ENCODE peak calls at places on chromosomes 12 and 14, in five cellular contexts. One of them, this sample, is unnamed. For H3K4me1, the result is how much of the 10 kb centered on the place peaks cover.

GRCh38 chr12:81644503-81644902 is 114.6 kb downstream of the PPFIA2 start:
- DNase-seq in sigmoid colon: no peak
- DNase-seq in IMR-90: peak
- DNase-seq in psoas muscle: no peak
- DNase-seq in GM23338: peak
- DNase-seq in this sample: no peak

GRCh38 chr12:55823419-55823818 is 5.6 kb downstream of the ORMDL2 start:
- DNase-seq in sigmoid colon: no peak
- DNase-seq in IMR-90: no peak
- DNase-seq in psoas muscle: no peak
- DNase-seq in GM23338: no peak
- DNase-seq in this sample: no peak

GRCh38 chr12:133215724-133216123 is 20.0 kb downstream of the ANHX start:
- DNase-seq in sigmoid colon: no peak
- DNase-seq in IMR-90: no peak
- DNase-seq in psoas muscle: no peak
- DNase-seq in GM23338: no peak
- DNase-seq in this sample: peak

GRCh38 chr14:70822706-70823185 is 13.4 kb upstream of the MAP3K9 start:
- DNase-seq in sigmoid colon: no peak
- DNase-seq in IMR-90: peak
- DNase-seq in psoas muscle: no peak
- DNase-seq in GM23338: peak
- DNase-seq in this sample: peak

GRCh38 chr12:107318804-107319535 is 225.6 kb upstream of the CRY1 start:
- DNase-seq in sigmoid colon: no peak
- DNase-seq in IMR-90: peak
- DNase-seq in psoas muscle: peak
- DNase-seq in GM23338: peak
- DNase-seq in this sample: no peak

GRCh38 chr12:91574391-91574790 is 391.8 kb upstream of the DCN start:
- DNase-seq in sigmoid colon: no peak
- DNase-seq in IMR-90: no peak
- DNase-seq in psoas muscle: no peak
- DNase-seq in GM23338: no peak
- DNase-seq in this sample: no peak

GRCh38 chr12:99619389-99620158 is 28.0 kb upstream of the GARIN6 start:
- DNase-seq in sigmoid colon: no peak
- DNase-seq in IMR-90: peak
- DNase-seq in psoas muscle: no peak
- DNase-seq in GM23338: peak
- DNase-seq in this sample: no peak

GRCh38 chr14:53408175-53408879 is 255.2 kb upstream of the DDHD1 start:
- DNase-seq in sigmoid colon: no peak
- DNase-seq in IMR-90: no peak
- DNase-seq in psoas muscle: no peak
- DNase-seq in GM23338: no peak
- DNase-seq in this sample: no peak

GRCh38 chr12:56161677-56162351 is 3.7 kb downstream of the MYL6 start:
- DNase-seq in sigmoid colon: peak
- DNase-seq in IMR-90: no peak
- DNase-seq in psoas muscle: no peak
- DNase-seq in GM23338: peak
- DNase-seq in this sample: no peak

GRCh38 chr12:46556105-46556559 is 183.6 kb upstream of the SLC38A2 start:
- DNase-seq in sigmoid colon: no peak
- DNase-seq in IMR-90: peak
- DNase-seq in psoas muscle: no peak
- DNase-seq in GM23338: no peak
- DNase-seq in this sample: no peak

GRCh38 chr12:125568306-125568705 is 503.1 kb downstream of the AACS start:
- DNase-seq in sigmoid colon: no peak
- DNase-seq in IMR-90: no peak
- DNase-seq in psoas muscle: no peak
- DNase-seq in GM23338: no peak
- DNase-seq in this sample: no peak

GRCh38 chr12:4526923-4527546 is 11.7 kb upstream of the RAD51AP1 start:
- DNase-seq in sigmoid colon: no peak
- DNase-seq in IMR-90: peak
- DNase-seq in psoas muscle: no peak
- DNase-seq in GM23338: peak
- DNase-seq in this sample: no peak

GRCh38 chr12:79347852-79348251 is 342.9 kb downstream of the PAWR start:
- DNase-seq in sigmoid colon: no peak
- DNase-seq in IMR-90: no peak
- DNase-seq in psoas muscle: no peak
- DNase-seq in GM23338: no peak
- DNase-seq in this sample: no peak

GRCh38 chr12:66251049-66251448 is 51.2 kb upstream of the HELB start:
- DNase-seq in sigmoid colon: no peak
- DNase-seq in IMR-90: no peak
- DNase-seq in psoas muscle: no peak
- DNase-seq in GM23338: no peak
- DNase-seq in this sample: no peak

GRCh38 chr12:33832900-33833299 is 189.4 kb upstream of the ALG10 start:
- DNase-seq in sigmoid colon: no peak
- DNase-seq in IMR-90: no peak
- DNase-seq in psoas muscle: no peak
- DNase-seq in GM23338: no peak
- DNase-seq in this sample: no peak

GRCh38 chr12:6778212-6778570 is 5.9 kb downstream of the LAG3 start:
- DNase-seq in sigmoid colon: peak
- DNase-seq in IMR-90: no peak
- DNase-seq in psoas muscle: peak
- DNase-seq in GM23338: peak
- DNase-seq in this sample: peak

GRCh38 chr14:55270832-55271571 is at the start of gene FBXO34:
- DNase-seq in sigmoid colon: peak
- DNase-seq in IMR-90: peak
- DNase-seq in psoas muscle: peak
- DNase-seq in GM23338: peak
- DNase-seq in this sample: peak

GRCh38 chr12:50187084-50187900 is 20.1 kb upstream of the CERS5 start:
- DNase-seq in sigmoid colon: no peak
- DNase-seq in IMR-90: peak
- DNase-seq in psoas muscle: no peak
- DNase-seq in GM23338: no peak
- DNase-seq in this sample: no peak

GRCh38 chr12:69929531-69929930 is 104.5 kb downstream of the MYRFL start:
- DNase-seq in sigmoid colon: no peak
- DNase-seq in IMR-90: peak
- DNase-seq in psoas muscle: no peak
- DNase-seq in GM23338: no peak
- DNase-seq in this sample: no peak

GRCh38 chr12:57452181-57452936 is 2.7 kb upstream of the INHBE start:
- DNase-seq in sigmoid colon: no peak
- DNase-seq in IMR-90: peak
- DNase-seq in psoas muscle: peak
- DNase-seq in GM23338: peak
- DNase-seq in this sample: no peak

GRCh38 chr14:54503476-54503875 is 6.2 kb upstream of the CGRRF1 start:
- DNase-seq in sigmoid colon: no peak
- DNase-seq in IMR-90: peak
- DNase-seq in psoas muscle: no peak
- DNase-seq in GM23338: peak
- DNase-seq in this sample: no peak

GRCh38 chr12:69698769-69699540 is at the start of gene BEST3:
- DNase-seq in sigmoid colon: no peak
- DNase-seq in IMR-90: no peak
- DNase-seq in psoas muscle: peak
- DNase-seq in GM23338: no peak
- DNase-seq in this sample: no peak

GRCh38 chr12:104357431-104357952 is 54.0 kb downstream of the EID3 start:
- DNase-seq in sigmoid colon: peak
- DNase-seq in IMR-90: peak
- DNase-seq in psoas muscle: no peak
- DNase-seq in GM23338: no peak
- DNase-seq in this sample: no peak

GRCh38 chr12:94437303-94437702 is 22.4 kb downstream of the CEP83 start:
- DNase-seq in sigmoid colon: no peak
- DNase-seq in IMR-90: no peak
- DNase-seq in psoas muscle: no peak
- DNase-seq in GM23338: no peak
- DNase-seq in this sample: no peak

GRCh38 chr12:94430304-94430703 is 29.4 kb downstream of the CEP83 start:
- DNase-seq in sigmoid colon: no peak
- DNase-seq in IMR-90: no peak
- DNase-seq in psoas muscle: no peak
- DNase-seq in GM23338: no peak
- DNase-seq in this sample: no peak

GRCh38 chr12:94429633-94430032 is 30.0 kb downstream of the CEP83 start:
- DNase-seq in sigmoid colon: no peak
- DNase-seq in IMR-90: no peak
- DNase-seq in psoas muscle: no peak
- DNase-seq in GM23338: peak
- DNase-seq in this sample: no peak

DNA sequence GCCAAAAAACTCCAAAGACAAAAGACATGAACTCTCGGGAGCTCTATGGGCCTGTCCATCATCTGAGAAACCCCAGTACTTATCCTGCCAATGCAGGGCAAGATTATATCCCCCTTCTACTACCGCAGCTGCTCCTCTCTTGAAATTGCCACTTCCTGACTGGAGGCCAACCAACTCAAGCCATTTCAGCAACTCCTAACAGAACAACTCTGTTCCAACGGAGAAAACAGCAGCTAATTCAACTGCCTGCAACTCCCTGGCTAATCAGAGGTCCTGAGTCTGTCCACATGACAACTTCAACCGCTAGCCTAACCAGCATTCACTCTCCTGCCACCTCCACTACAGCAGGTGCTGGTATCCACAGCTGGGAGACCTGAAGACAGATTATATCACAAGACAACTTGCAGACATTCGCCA is 24.1 kb downstream of the CEP83 start:
- DNase-seq in sigmoid colon: no peak
- DNase-seq in IMR-90: no peak
- DNase-seq in psoas muscle: no peak
- DNase-seq in GM23338: no peak
- DNase-seq in this sample: no peak
- H3K4me1 ChIP-seq in sigmoid colon: under half
- H3K4me1 ChIP-seq in IMR-90: under half
- H3K4me1 ChIP-seq in psoas muscle: under half
- H3K4me1 ChIP-seq in GM23338: under half
- H3K4me1 ChIP-seq in this sample: under half

GRCh38 chr12:124326899-124327298 is 32.0 kb downstream of the RFLNA start:
- DNase-seq in sigmoid colon: no peak
- DNase-seq in IMR-90: no peak
- DNase-seq in psoas muscle: no peak
- DNase-seq in GM23338: no peak
- DNase-seq in this sample: peak
- H3K27ac ChIP-seq in sigmoid colon: peak
- H3K27ac ChIP-seq in IMR-90: no peak
- H3K27ac ChIP-seq in psoas muscle: peak
- H3K27ac ChIP-seq in GM23338: no peak
- H3K27ac ChIP-seq in this sample: peak

DNA sequence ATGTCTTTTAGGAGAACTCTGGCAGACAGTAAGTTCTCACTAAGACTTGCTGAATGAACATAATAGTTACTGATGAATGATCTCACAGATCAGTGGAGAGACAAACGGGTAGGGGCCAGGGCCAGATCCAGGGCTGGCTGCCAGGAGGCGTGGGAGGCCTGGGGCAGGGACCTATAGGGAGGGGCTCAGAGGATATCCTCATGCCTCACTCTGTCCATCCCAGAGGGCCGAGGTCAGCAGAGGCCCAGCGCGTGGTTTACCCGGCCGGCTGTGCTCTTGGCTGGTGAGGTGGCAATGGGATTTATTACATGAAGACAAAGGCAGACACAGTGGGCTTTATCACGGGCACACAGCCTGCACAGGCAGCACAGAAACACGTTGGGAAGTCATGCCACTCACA is 85.4 kb downstream of the CHGA start:
- DNase-seq in sigmoid colon: peak
- DNase-seq in IMR-90: peak
- DNase-seq in psoas muscle: peak
- DNase-seq in GM23338: no peak
- DNase-seq in this sample: no peak
- H3K4me1 ChIP-seq in sigmoid colon: half or more
- H3K4me1 ChIP-seq in IMR-90: under half
- H3K4me1 ChIP-seq in psoas muscle: under half
- H3K4me1 ChIP-seq in GM23338: under half
- H3K4me1 ChIP-seq in this sample: half or more

GRCh38 chr14:105340821-105341408 is 26.4 kb downstream of the PACS2 start:
- DNase-seq in sigmoid colon: no peak
- DNase-seq in IMR-90: peak
- DNase-seq in psoas muscle: no peak
- DNase-seq in GM23338: no peak
- DNase-seq in this sample: no peak
- H3K27ac ChIP-seq in sigmoid colon: peak
- H3K27ac ChIP-seq in IMR-90: no peak
- H3K27ac ChIP-seq in psoas muscle: peak
- H3K27ac ChIP-seq in GM23338: no peak
- H3K27ac ChIP-seq in this sample: no peak

DNA sequence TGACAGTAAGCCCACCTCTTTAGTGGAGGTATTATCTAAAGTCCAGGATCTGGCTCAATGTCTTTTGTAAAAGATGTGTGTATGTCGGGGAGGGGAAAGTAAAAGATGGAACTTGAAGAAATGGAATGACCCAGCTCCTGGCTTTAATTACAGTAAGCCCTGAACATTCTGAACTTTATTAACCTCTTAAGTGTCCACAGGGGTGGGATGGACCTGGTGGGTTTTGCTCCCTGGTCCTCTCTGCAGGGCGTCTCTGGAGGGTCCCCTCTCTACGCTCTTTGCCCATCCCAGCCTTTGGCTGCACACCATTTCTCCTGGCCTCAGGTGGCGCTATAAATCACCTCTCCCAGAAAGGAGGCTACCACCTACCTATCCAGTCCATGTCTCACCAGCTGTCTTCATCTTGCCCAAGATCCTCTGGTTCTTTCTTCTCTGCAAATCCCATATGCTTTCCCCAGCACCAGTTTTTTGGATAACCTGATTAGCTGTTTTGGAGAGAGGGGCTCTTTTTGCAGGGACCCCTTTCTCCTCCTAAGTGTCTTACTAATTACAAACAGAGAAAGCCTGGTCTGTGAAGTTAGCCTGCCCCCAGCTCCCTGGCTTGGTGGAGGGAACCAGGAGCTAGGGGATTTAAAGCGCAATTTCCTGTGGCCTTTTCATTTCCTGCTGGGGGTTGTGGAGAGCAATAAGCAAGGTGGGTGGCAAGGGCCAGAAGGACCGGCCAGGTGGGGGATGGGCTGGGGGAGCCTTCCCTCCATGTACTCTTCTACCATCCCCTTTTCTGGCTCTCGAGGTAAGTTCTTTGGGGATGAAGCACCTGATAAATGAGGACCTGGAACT is 3.9 kb upstream of the CISTR start:
- DNase-seq in sigmoid colon: no peak
- DNase-seq in IMR-90: no peak
- DNase-seq in psoas muscle: no peak
- DNase-seq in GM23338: peak
- DNase-seq in this sample: no peak
- H3K4me1 ChIP-seq in sigmoid colon: half or more
- H3K4me1 ChIP-seq in IMR-90: under half
- H3K4me1 ChIP-seq in psoas muscle: under half
- H3K4me1 ChIP-seq in GM23338: under half
- H3K4me1 ChIP-seq in this sample: under half